ENCODE peak calls at places on chromosome 22, in nine cellular contexts. E is lung microvascular endothelial cell, L is HuH-7.5, N is EH, C is T-helper 2 cell, H is Daoy, F is PC-3, O is lower lobe of right lung, S is nephron progenitor cell. W is an unnamed sample.

GRCh38 chr22:23192133-23192532 is 11.8 kb downstream of the BCR start:
- DNase-seq in C (no peak), H (no peak), O (peak; percentile 78), S (no peak), E (no peak), F (no peak), L (no peak), N (no peak), W (no peak)

GRCh38 chr22:37115032-37115431 is 5.5 kb upstream of the TMPRSS6 start:
- DNase-seq in E (no peak), H (no peak), C (no peak), F (no peak), S (no peak), N (no peak), O (no peak), L (no peak), W (no peak)

GRCh38 chr22:25844601-25845000 is 102.6 kb downstream of the MYO18B start:
- DNase-seq in O (no peak), S (no peak), H (no peak), C (no peak), N (no peak), E (no peak), L (no peak), F (no peak), W (no peak)

GRCh38 chr22:30572840-30573593 is 1.4 kb downstream of the GAL3ST1 start:
- DNase-seq in L (peak; percentile 48), O (no peak), F (no peak), N (no peak), H (no peak), S (no peak), C (no peak), E (no peak), W (no peak)

GRCh38 chr22:37330200-37331033 is 48.1 kb downstream of the CYTH4 start:
- DNase-seq in E (peak; percentile 72), F (peak; percentile 24), N (peak; percentile 60), H (peak; percentile 84), O (no peak), L (peak; percentile 57), S (peak; percentile 87), C (no peak), W (peak; percentile 91)

GRCh38 chr22:32204856-32205722 is at the start of gene RFPL2:
- DNase-seq in O (peak; percentile 69), H (peak; percentile 93), C (peak; percentile 30), L (peak; percentile 72), F (no peak), E (peak; percentile 64), S (peak; percentile 79), N (peak; percentile 4), W (peak; percentile 58)

GRCh38 chr22:38824587-38824986 is 19.2 kb downstream of the NPTXR start:
- DNase-seq in N (peak; percentile 81), S (peak; percentile 90), H (peak; percentile 70), O (peak; percentile 60), C (no peak), F (peak; percentile 67), L (peak; percentile 77), E (peak; percentile 79), W (peak; percentile 82)

GRCh38 chr22:41092023-41092817 is at the start of gene EP300:
- DNase-seq in O (peak; percentile 91), L (peak; percentile 47), S (peak; percentile 72), C (peak; percentile 74), F (peak; percentile 65), H (peak; percentile 84), N (peak; percentile 85), E (peak; percentile 85), W (peak; percentile 85)

GRCh38 chr22:30890689-30891442 is 77.7 kb downstream of the MORC2 start:
- DNase-seq in E (peak; percentile 50), L (peak; percentile 76), O (no peak), F (peak; percentile 53), N (peak; percentile 40), S (peak; percentile 58), C (no peak), H (peak; percentile 36), W (peak; percentile 51)

GRCh38 chr22:19357270-19358105 is 66.0 kb upstream of the CLTCL1 start:
- DNase-seq in E (no peak), O (no peak), S (no peak), F (peak; percentile 6), L (no peak), N (peak; percentile 6), H (no peak), C (no peak), W (peak; percentile 51)

GRCh38 chr22:26464312-26464711 is 19.3 kb downstream of the HPS4 start:
- DNase-seq in E (peak; percentile 79), H (no peak), F (no peak), O (no peak), C (no peak), L (no peak), N (peak; percentile 85), S (no peak), W (peak; percentile 55)